ENCODE peak calls at places on chromosomes 4 and X, in ten cellular contexts. N is neural crest cell, V is pancreas, K is sigmoid colon, S is BE2C, O is psoas muscle, R is lower lobe of right lung, W is GM23338, D is left ventricle myocardium inferior, J is ovary. I is an unnamed sample.
A peak's percentile ranks its signal among the peaks of the same experiment; 100 is the strongest.

GRCh38 chr4:151866266-151866918 is 105.6 kb upstream of the GATB start:
- DNase-seq in N (no peak), S (no peak), K (no peak), D (no peak), R (no peak), J (no peak), W (no peak), V (no peak), O (no peak), I (no peak)

GRCh38 chr4:121717680-121718237 is 21.0 kb upstream of the ANXA5 start:
- DNase-seq in N (no peak), V (no peak), S (no peak), W (no peak), R (no peak), K (no peak), D (no peak), J (no peak), O (no peak), I (peak; percentile 72)

GRCh38 chr4:75179510-75179909 is 246.6 kb downstream of the PARM1 start:
- DNase-seq in W (no peak), K (no peak), S (no peak), D (no peak), N (no peak), J (no peak), V (no peak), R (no peak), O (no peak), I (no peak)

GRCh38 chr4:168637872-168638756 is 141.3 kb downstream of the PALLD start:
- DNase-seq in S (no peak), R (no peak), J (no peak), O (no peak), D (no peak), N (no peak), V (no peak), K (no peak), W (no peak), I (no peak)

GRCh38 chrX:111375747-111376146 is 36.2 kb downstream of the DCX start:
- DNase-seq in R (no peak), W (peak; percentile 49), S (no peak), N (no peak), V (no peak), J (no peak), K (no peak), O (no peak), D (no peak), I (peak; percentile 41)

GRCh38 chr4:182778222-182778982 is 138.8 kb downstream of the DCTD start:
- DNase-seq in J (no peak), V (no peak), N (no peak), S (no peak), K (no peak), O (no peak), W (no peak), R (no peak), D (no peak), I (no peak)

GRCh38 chr4:145177906-145178538 is 2.4 kb downstream of the OTUD4 start:
- DNase-seq in D (no peak), K (no peak), V (no peak), O (no peak), S (no peak), J (no peak), W (peak; percentile 25), R (no peak), N (no peak), I (peak; percentile 45)

GRCh38 chr4:147011386-147011785 is 65.7 kb upstream of the TTC29 start:
- DNase-seq in R (no peak), K (no peak), N (no peak), D (no peak), S (no peak), J (no peak), W (no peak), V (no peak), O (no peak), I (no peak)

GRCh38 chr4:33661636-33662035 is 2582.7 kb downstream of the ARAP2 start:
- DNase-seq in O (no peak), S (no peak), W (no peak), V (no peak), R (no peak), K (no peak), D (no peak), N (no peak), J (no peak), I (no peak)

GRCh38 chrX:129360175-129360574 is 163.1 kb downstream of the SMARCA1 start:
- DNase-seq in J (no peak), D (no peak), R (no peak), W (peak; percentile 74), K (no peak), O (no peak), S (peak; percentile 34), N (peak; percentile 52), V (no peak), I (peak; percentile 62)

GRCh38 chrX:16087081-16087480 is 36.3 kb upstream of the GRPR start:
- DNase-seq in W (no peak), R (no peak), S (no peak), D (no peak), V (no peak), O (no peak), J (no peak), K (no peak), N (no peak), I (no peak)

GRCh38 chrX:16785247-16786138 is 773 bp upstream of the TXLNG start:
- DNase-seq in D (no peak), S (no peak), V (peak; percentile 49), O (peak; percentile 56), K (peak; percentile 69), N (no peak), R (no peak), W (peak; percentile 6), J (peak; percentile 48), I (peak; percentile 18)

GRCh38 chr4:79652232-79652631 is 244.2 kb upstream of the GK2 start:
- DNase-seq in W (no peak), R (no peak), O (no peak), N (no peak), S (no peak), D (no peak), J (no peak), V (no peak), K (no peak), I (peak; percentile 43)

GRCh38 chr4:11451720-11452119 is 23.0 kb upstream of the HS3ST1 start:
- DNase-seq in K (no peak), S (no peak), J (no peak), N (no peak), D (no peak), O (no peak), V (no peak), W (no peak), R (no peak), I (peak; percentile 35)

GRCh38 chr4:170589597-170590191 is 499.9 kb upstream of the AADAT start:
- DNase-seq in S (no peak), D (no peak), N (no peak), R (no peak), J (no peak), W (peak; percentile 63), O (no peak), K (no peak), V (no peak), I (peak; percentile 61)
- TF ChIP-seq CTCF in S (peak; percentile 52), D (no peak), N (peak; percentile 66), R (no peak), J (no peak), W (peak; percentile 58), O (no peak), K (no peak), V (peak; percentile 20), I (peak; percentile 34)

DNA sequence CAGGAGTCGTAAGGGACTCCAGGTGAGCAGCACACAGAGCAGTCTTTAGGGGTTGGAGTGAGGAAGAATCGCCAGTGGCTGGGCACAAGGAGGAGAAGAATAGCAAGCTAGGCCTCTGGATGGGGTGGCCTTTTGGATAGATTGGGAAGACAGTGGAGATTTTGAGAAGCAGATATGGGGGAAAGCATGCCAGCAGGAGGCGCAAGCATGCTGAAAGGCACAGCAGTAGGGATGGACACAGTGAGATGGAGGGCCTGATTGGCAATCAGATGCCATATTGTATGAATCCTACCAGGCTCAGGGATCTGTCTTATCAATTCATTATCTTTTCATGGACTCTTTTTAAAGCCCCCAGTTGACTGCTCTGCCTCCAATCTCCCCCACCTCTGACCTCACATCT is 60.4 kb upstream of the MAGEA4 start:
- DNase-seq in N (no peak), O (no peak), K (no peak), V (no peak), S (no peak), R (no peak), D (no peak), W (no peak), J (no peak), I (no peak)
- TF ChIP-seq CTCF in N (no peak), O (no peak), K (no peak), V (no peak), S (no peak), R (no peak), D (no peak), W (no peak), J (no peak), I (no peak)

GRCh38 chr4:23881052-23881501 is 8.8 kb downstream of the PPARGC1A start:
- DNase-seq in V (no peak), K (no peak), W (no peak), D (no peak), O (no peak), S (no peak), R (no peak), N (no peak), J (no peak), I (peak; percentile 82)

GRCh38 chr4:23884261-23884660 is 5.6 kb downstream of the PPARGC1A start:
- DNase-seq in W (no peak), D (no peak), V (no peak), R (no peak), J (no peak), K (no peak), N (no peak), S (no peak), O (no peak), I (peak; percentile 38)

GRCh38 chr4:23878912-23879732 is 10.7 kb downstream of the PPARGC1A start:
- DNase-seq in V (no peak), W (peak; percentile 21), O (no peak), D (no peak), J (no peak), N (no peak), S (peak; percentile 23), K (no peak), R (no peak), I (no peak)

GRCh38 chr4:23882976-23883531 is 6.8 kb downstream of the PPARGC1A start:
- DNase-seq in K (no peak), S (no peak), J (no peak), R (no peak), W (no peak), D (no peak), N (no peak), V (no peak), O (no peak), I (peak; percentile 49)

GRCh38 chr4:23881674-23882337 is 8.0 kb downstream of the PPARGC1A start:
- DNase-seq in J (no peak), S (no peak), O (no peak), W (peak; percentile 28), D (no peak), R (no peak), V (no peak), N (no peak), K (no peak), I (no peak)
- TF ChIP-seq CTCF in J (no peak), S (peak; percentile 39), O (peak; percentile 16), W (peak; percentile 44), D (peak; percentile 45), R (no peak), V (no peak), N (peak; percentile 34), K (no peak), I (no peak)

DNA sequence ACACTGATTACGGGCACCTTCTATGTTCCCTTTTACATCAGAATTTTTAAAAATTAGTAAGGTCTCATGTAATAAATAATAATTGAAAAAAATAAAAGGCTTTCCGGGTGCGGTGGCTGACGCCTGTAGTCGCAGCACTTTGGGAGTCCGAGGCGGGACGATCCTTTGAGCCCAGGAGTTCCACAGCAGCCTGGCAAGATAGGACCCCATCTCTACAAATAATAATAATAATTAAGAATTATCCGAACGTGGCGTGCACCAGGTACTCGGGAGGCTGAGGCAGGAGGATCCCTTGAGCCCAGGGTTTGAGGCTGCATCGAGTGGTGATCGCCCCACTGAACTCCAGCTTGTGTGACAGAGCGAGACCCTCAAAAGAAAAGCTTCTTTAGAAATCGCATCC is 771 bp upstream of the LAMTOR3 start:
- DNase-seq in R (no peak), V (no peak), D (no peak), J (peak; percentile 30), K (no peak), O (no peak), S (no peak), W (no peak), N (no peak), I (no peak)
- TF ChIP-seq CTCF in R (no peak), V (no peak), D (no peak), J (no peak), K (no peak), O (no peak), S (no peak), W (no peak), N (no peak), I (no peak)

I was measured in MCF 10A.